ENCODE peak calls at places on chromosomes 5 and 9, in eight cellular contexts. J is heart left ventricle, Y is neuronal stem cell, L is RWPE1, X is mesenchymal stem cell, T is GM12865, E is astrocyte, P is KG1. B is an unnamed sample.

GRCh38 chr5:66546541-66546940 is 49.7 kb upstream of the MAST4 start:
- DNase-seq in J (no peak), Y (no peak), L (no peak), X (no peak), T (no peak), E (no peak), P (no peak), B (no peak)

GRCh38 chr5:56908942-56909293 is 478 bp upstream of the SETD9 start:
- DNase-seq in J (peak; percentile 86), Y (peak; percentile 14), L (no peak), X (no peak), T (no peak), E (no peak), P (no peak), B (no peak)

GRCh38 chr5:73770172-73770571 is 144.2 kb downstream of the ARHGEF28 start:
- DNase-seq in J (no peak), Y (no peak), L (no peak), X (peak; percentile 8), T (no peak), E (no peak), P (no peak), B (no peak)

GRCh38 chr9:134933076-134933659 is 15.5 kb upstream of the FCN1 start:
- DNase-seq in J (no peak), Y (no peak), L (no peak), X (no peak), T (no peak), E (no peak), P (no peak), B (no peak)

GRCh38 chr9:120436937-120437592 is 142.9 kb downstream of the CDK5RAP2 start:
- DNase-seq in J (peak; percentile 45), Y (no peak), L (no peak), X (no peak), T (peak; percentile 18), E (no peak), P (peak; percentile 17), B (peak; percentile 65)

GRCh38 chr5:125668904-125669303 is 754.3 kb upstream of the GRAMD2B start:
- DNase-seq in J (no peak), Y (no peak), L (peak; percentile 69), X (no peak), T (peak; percentile 14), E (peak; percentile 19), P (no peak), B (peak; percentile 7)

GRCh38 chr5:65198777-65199120 is 283.0 kb downstream of the ADAMTS6 start:
- DNase-seq in J (no peak), Y (no peak), L (peak; percentile 97), X (peak; percentile 75), T (no peak), E (peak; percentile 100), P (no peak), B (peak; percentile 96)

GRCh38 chr9:99731950-99732349 is 89.7 kb upstream of the NR4A3 start:
- DNase-seq in J (no peak), Y (no peak), L (no peak), X (no peak), T (no peak), E (no peak), P (no peak), B (no peak)

GRCh38 chr9:128114326-128115186 is 13.0 kb downstream of the PTGES2 start:
- DNase-seq in J (peak; percentile 21), Y (no peak), L (no peak), X (no peak), T (no peak), E (no peak), P (no peak), B (no peak)

GRCh38 chr5:83312672-83313071 is 158.9 kb upstream of the VCAN start:
- DNase-seq in J (no peak), Y (no peak), L (no peak), X (no peak), T (no peak), E (no peak), P (peak; percentile 23), B (peak; percentile 55)

GRCh38 chr5:150763023-150763793 is 4.4 kb upstream of the DCTN4 start:
- DNase-seq in J (peak; percentile 73), Y (no peak), L (peak; percentile 90), X (peak; percentile 92), T (no peak), E (peak; percentile 84), P (peak; percentile 41), B (peak; percentile 99)

GRCh38 chr9:68473790-68474189 is 66.9 kb downstream of the TMEM252 start:
- DNase-seq in J (no peak), Y (no peak), L (no peak), X (no peak), T (no peak), E (no peak), P (peak; percentile 13), B (no peak)

B was measured in amniotic epithelial cell.